ENCODE peak calls at places on chromosomes 2 and 18, in six cellular contexts. Y, R, I, K, X and A are unnamed samples.

GRCh38 chr2:30565860-30566358 is 118.9 kb downstream of the LCLAT1 start:
- DNase-seq in Y (no peak), R (no peak), I (no peak), K (no peak), X (no peak), A (no peak)

GRCh38 chr2:37020212-37020886 is 54.0 kb upstream of the STRN start:
- DNase-seq in Y (no peak), R (no peak), I (peak), K (peak), X (no peak), A (no peak)

GRCh38 chr2:20065885-20066602 is 14.6 kb upstream of the LAPTM4A start:
- DNase-seq in Y (no peak), R (no peak), I (peak), K (peak), X (peak), A (no peak)

GRCh38 chr2:158509928-158510797 is 53.4 kb downstream of the PKP4 start:
- DNase-seq in Y (no peak), R (no peak), I (peak), K (peak), X (no peak), A (no peak)

GRCh38 chr18:33115476-33115875 is 325.0 kb downstream of the CCDC178 start:
- DNase-seq in Y (no peak), R (no peak), I (no peak), K (no peak), X (no peak), A (no peak)

GRCh38 chr2:25073025-25073424 is 31.1 kb downstream of the EFR3B start:
- DNase-seq in Y (no peak), R (no peak), I (no peak), K (no peak), X (no peak), A (no peak)

GRCh38 chr2:15967415-15968279 is 27.3 kb downstream of the MYCN start:
- DNase-seq in Y (no peak), R (no peak), I (no peak), K (no peak), X (no peak), A (no peak)

GRCh38 chr18:80246656-80247402 is 485 bp downstream of the PARD6G start:
- DNase-seq in Y (peak), R (peak), I (peak), K (no peak), X (peak), A (peak)

GRCh38 chr2:67772216-67773180 is 290.3 kb downstream of the C1D start:
- DNase-seq in Y (no peak), R (no peak), I (no peak), K (no peak), X (no peak), A (no peak)

GRCh38 chr2:182499706-182500470 is 73.1 kb upstream of the PDE1A start:
- DNase-seq in Y (no peak), R (no peak), I (peak), K (no peak), X (no peak), A (no peak)

GRCh38 chr2:188788621-188789020 is 185.6 kb upstream of the COL3A1 start:
- DNase-seq in Y (no peak), R (no peak), I (peak), K (peak), X (peak), A (no peak)

GRCh38 chr2:40348665-40349064 is 103.2 kb downstream of the SLC8A1 start:
- DNase-seq in Y (no peak), R (no peak), I (peak), K (peak), X (peak), A (no peak)

GRCh38 chr2:105841551-105841950 is 96.8 kb downstream of the NCK2 start:
- DNase-seq in Y (no peak), R (no peak), I (no peak), K (no peak), X (no peak), A (no peak)

GRCh38 chr2:118032169-118033013 is 18.5 kb upstream of the CCDC93 start:
- DNase-seq in Y (peak), R (peak), I (peak), K (peak), X (peak), A (peak)

GRCh38 chr2:112194480-112194879 is 56.3 kb downstream of the FBLN7 start:
- DNase-seq in Y (no peak), R (no peak), I (no peak), K (no peak), X (no peak), A (no peak)

GRCh38 chr2:75222527-75222926 is 23.2 kb upstream of the TACR1 start:
- DNase-seq in Y (no peak), R (no peak), I (no peak), K (no peak), X (no peak), A (no peak)

DNA sequence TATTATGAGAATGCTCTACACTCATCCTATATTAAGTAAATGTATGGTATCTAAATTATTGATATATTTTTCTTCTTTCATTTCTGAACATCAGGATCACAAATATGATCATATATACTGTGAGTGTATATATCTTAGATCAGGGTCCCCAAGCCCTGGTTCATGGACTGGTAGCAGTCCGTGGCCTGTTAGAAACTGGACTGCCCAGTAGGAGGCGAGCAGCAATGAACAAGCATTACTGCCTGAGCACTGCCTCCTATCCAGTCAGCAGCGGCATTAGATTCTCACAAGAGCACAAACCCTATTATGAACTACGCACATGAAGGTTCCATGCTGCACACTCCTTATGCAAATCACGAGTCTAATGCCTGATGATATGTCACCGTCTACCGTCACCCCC is 1247.1 kb upstream of the NXPH2 start:
- DNase-seq in Y (peak), R (no peak), I (no peak), K (no peak), X (no peak), A (no peak)
- TF ChIP-seq CTCF in Y (peak), R (no peak), I (no peak), K (no peak), X (no peak), A (no peak)

GRCh38 chr2:161564906-161565305 is 59.3 kb upstream of the SLC4A10 start:
- DNase-seq in Y (no peak), R (no peak), I (no peak), K (no peak), X (no peak), A (no peak)

GRCh38 chr2:161571051-161571429 is 53.2 kb upstream of the SLC4A10 start:
- DNase-seq in Y (no peak), R (no peak), I (no peak), K (no peak), X (no peak), A (no peak)

GRCh38 chr2:161569401-161569800 is 54.8 kb upstream of the SLC4A10 start:
- DNase-seq in Y (no peak), R (no peak), I (no peak), K (no peak), X (no peak), A (no peak)

GRCh38 chr2:161576421-161576820 is 47.8 kb upstream of the SLC4A10 start:
- DNase-seq in Y (peak), R (no peak), I (no peak), K (no peak), X (no peak), A (peak)

GRCh38 chr2:161570424-161571050 is 53.7 kb upstream of the SLC4A10 start:
- DNase-seq in Y (no peak), R (no peak), I (no peak), K (no peak), X (no peak), A (no peak)
- TF ChIP-seq CTCF in Y (peak), R (peak), I (no peak), K (no peak), X (peak), A (no peak)

DNA sequence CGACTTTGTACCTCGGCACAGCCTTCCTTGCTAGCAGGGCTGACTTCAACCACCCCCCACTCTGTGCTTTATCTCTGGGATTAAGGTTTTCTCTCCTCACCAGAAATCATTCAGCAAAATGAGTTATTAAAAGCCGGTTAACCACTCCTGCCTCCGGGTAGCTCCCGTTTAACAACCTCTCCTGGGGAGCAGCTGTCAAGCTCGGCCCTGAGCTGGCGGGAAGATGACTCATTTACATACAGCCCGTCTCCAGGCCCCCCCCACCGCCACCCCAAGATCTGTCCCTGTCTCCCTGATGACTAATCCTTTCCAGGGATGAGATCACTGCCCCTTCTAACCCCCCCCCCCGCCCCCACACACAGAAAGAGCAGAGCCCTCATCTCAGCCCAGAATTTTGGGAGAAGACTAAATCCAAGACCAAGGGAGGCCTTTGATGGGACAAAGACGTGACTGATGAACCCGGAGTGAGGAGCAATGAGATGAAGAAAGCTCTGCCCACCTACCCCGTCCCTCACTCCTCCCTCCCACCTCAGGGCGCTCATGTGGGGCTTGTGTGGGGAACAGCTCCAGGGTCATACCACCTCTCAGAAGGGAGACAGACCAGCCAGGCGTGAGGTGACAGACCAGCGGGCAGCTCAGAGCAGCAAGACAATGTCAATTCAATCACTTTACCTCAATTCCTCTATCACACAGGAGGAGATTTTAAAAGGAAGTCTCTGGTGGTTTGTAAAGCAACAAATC is 131.4 kb downstream of the MSH2 start:
- DNase-seq in Y (no peak), R (no peak), I (peak), K (peak), X (peak), A (peak)
- TF ChIP-seq CTCF in Y (no peak), R (no peak), I (no peak), K (no peak), X (no peak), A (no peak)

DNA sequence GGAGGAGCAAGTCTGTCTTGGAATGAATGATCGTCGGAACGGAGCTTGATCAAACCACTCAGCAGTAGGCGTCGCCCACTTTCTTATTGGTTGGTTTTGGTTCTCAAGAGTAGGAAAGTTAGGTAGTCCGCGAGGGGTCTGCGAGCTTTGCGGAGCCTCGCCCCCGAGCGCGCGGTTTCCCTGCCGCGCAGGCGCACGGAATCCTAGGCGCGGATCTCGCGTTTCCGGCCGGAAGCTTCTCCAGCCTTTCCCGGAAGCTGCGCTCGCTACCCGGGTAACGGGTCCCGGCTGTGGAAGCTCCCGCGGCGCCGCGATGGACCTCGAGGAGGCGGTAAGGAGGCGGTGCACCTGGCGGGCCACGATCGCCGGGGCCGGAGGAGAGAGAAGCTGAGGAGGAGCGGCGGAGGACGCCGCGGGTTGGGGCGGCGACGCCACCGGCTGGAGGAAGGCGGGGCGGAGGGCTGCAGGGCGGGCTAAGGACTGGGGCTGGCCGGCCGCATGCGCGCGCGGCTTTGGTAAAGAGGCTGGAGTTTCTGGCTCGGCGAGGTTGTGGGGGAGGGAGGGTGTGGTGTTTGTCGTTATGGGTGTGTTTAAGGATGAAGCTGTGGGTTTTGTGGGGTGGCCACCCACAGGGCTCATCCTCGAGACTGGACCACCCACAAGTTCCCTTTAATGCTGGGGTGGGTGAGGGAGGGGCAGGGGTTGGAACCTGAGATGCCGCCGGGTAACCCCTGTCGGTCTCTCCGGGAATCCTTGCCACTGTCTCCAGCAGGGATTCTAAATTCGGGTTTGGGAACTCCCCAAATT is at the start of gene TAF1B:
- DNase-seq in Y (peak), R (peak), I (peak), K (peak), X (peak), A (peak)
- TF ChIP-seq CTCF in Y (peak), R (peak), I (peak), K (peak), X (peak), A (no peak)

DNA sequence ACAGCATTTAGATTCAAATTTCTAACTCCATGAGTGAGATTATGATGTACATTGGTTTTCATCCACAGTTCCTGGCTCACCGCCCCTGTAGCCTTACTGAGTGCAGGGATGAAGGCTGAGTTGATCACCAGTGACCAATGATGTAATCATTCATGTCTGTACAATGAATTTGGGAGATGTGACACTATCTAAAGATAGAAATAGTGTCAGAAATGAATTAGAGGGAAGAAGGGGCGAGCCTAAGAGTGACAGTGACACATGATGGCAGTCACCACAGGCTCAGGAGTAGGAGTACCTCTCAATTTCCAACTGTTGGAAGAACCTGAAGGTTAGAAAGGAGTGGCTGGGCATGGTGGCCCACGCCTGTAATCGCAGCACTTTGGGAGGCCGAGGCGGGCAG is 3.2 kb downstream of the METTL4 start:
- DNase-seq in Y (no peak), R (no peak), I (no peak), K (no peak), X (no peak), A (no peak)
- TF ChIP-seq CTCF in Y (no peak), R (no peak), I (no peak), K (no peak), X (no peak), A (no peak)

GRCh38 chr2:73243884-73244570 is 9.9 kb downstream of the CCT7 start:
- DNase-seq in Y (no peak), R (no peak), I (peak), K (peak), X (peak), A (no peak)
- TF ChIP-seq CTCF in Y (no peak), R (no peak), I (no peak), K (no peak), X (no peak), A (no peak)

GRCh38 chr18:37457754-37458153 is 107.8 kb downstream of the CELF4 start:
- DNase-seq in Y (no peak), R (no peak), I (no peak), K (no peak), X (no peak), A (no peak)

GRCh38 chr18:37460616-37461015 is 105.0 kb downstream of the CELF4 start:
- DNase-seq in Y (no peak), R (no peak), I (peak), K (no peak), X (no peak), A (no peak)

GRCh38 chr18:37457337-37457736 is 108.3 kb downstream of the CELF4 start:
- DNase-seq in Y (no peak), R (no peak), I (no peak), K (no peak), X (no peak), A (peak)

GRCh38 chr18:37456873-37457272 is 108.7 kb downstream of the CELF4 start:
- DNase-seq in Y (no peak), R (no peak), I (no peak), K (no peak), X (no peak), A (no peak)

DNA sequence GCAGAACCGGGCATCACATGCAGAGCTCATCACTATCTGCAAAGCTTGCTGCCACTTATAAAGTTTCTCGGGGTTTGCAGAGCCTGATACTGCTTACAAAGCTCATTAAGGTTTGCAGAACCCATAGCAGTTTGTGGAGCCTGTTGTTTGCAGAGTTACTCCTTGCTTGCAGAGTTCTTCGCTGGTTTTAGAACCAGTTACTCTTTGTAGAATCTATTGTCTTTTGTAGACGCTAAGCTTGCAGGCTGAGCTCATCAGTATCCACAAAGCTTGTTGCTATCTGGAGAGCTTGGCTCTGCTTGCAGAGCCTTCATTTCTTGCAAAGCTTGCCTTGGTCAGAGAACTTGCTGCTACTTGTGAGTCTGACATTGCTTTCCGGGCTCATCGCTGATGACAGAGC is 106.9 kb downstream of the CELF4 start:
- DNase-seq in Y (no peak), R (no peak), I (no peak), K (no peak), X (no peak), A (no peak)
- TF ChIP-seq CTCF in Y (no peak), R (no peak), I (no peak), K (no peak), X (no peak), A (no peak)

DNA sequence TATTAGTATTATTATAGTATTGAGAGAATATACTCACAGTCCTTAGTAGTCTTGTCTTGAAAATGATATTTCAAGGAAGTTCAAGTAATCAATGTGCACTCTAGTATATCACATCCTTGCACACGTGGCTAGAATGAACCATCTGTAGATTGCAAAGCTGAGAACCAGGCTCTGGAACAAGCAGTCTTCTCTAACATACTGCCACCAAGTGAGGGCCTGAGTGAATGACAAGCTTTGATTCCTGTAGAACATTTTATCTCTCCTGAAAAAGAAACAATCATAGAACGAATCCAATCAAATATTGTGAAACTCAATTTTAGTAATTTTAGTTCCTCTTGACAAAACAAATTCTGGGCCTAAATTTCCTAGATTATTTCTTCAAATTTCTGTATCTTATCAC is 55.3 kb upstream of the SULT1C3 start:
- DNase-seq in Y (no peak), R (no peak), I (peak), K (peak), X (no peak), A (no peak)
- TF ChIP-seq CTCF in Y (peak), R (peak), I (peak), K (peak), X (peak), A (peak)